ENCODE peak calls at places on chromosome 22, in seven cellular contexts. W, G, A, E, Z, B and U are unnamed samples.

GRCh38 chr22:33054276-33054675 is 3.9 kb downstream of the SYN3 start:
- DNase-seq in Z (no peak), W (no peak), G (no peak), E (no peak), B (no peak), A (no peak), U (no peak)

GRCh38 chr22:25392584-25392983 is 171.9 kb upstream of the GRK3 start:
- DNase-seq in B (no peak), G (no peak), W (no peak), E (no peak), Z (no peak), A (no peak), U (no peak)

GRCh38 chr22:24165673-24166072 is 15.6 kb upstream of the SUSD2 start:
- DNase-seq in A (peak; percentile 34), Z (no peak), E (no peak), W (no peak), B (no peak), G (no peak), U (no peak)

GRCh38 chr22:49413551-49413950 is 414.1 kb downstream of the BRD1 start:
- DNase-seq in W (no peak), A (no peak), E (no peak), Z (no peak), G (no peak), B (no peak), U (no peak)

GRCh38 chr22:20783844-20784723 is 10.2 kb downstream of the SERPIND1 start:
- DNase-seq in W (peak; percentile 51), Z (peak; percentile 16), B (peak; percentile 33), G (peak; percentile 48), E (peak; percentile 38), A (peak; percentile 64), U (no peak)

GRCh38 chr22:27043246-27043645 is 385.9 kb downstream of the MIAT start:
- DNase-seq in B (no peak), A (no peak), W (no peak), Z (no peak), G (no peak), E (no peak), U (no peak)

GRCh38 chr22:50712341-50713007 is 25.5 kb upstream of the ACR start:
- DNase-seq in Z (no peak), B (no peak), E (no peak), G (no peak), A (no peak), W (no peak), U (no peak)

GRCh38 chr22:21796863-21797262 is 61.3 kb upstream of the YPEL1 start:
- DNase-seq in Z (no peak), A (no peak), E (no peak), B (no peak), G (no peak), W (no peak), U (no peak)

GRCh38 chr22:48866906-48867597 is 960.6 kb downstream of the BRD1 start:
- DNase-seq in W (no peak), B (no peak), E (no peak), Z (no peak), G (no peak), A (no peak), U (no peak)

GRCh38 chr22:42868751-42869251 is 11.7 kb upstream of the ARFGAP3 start:
- DNase-seq in A (peak; percentile 75), E (no peak), B (no peak), G (peak; percentile 77), Z (no peak), W (no peak), U (no peak)

GRCh38 chr22:28882545-28882877 is 861 bp upstream of the ZNRF3 start:
- DNase-seq in A (peak; percentile 23), E (no peak), W (peak; percentile 12), Z (no peak), G (no peak), B (no peak), U (no peak)

DNA sequence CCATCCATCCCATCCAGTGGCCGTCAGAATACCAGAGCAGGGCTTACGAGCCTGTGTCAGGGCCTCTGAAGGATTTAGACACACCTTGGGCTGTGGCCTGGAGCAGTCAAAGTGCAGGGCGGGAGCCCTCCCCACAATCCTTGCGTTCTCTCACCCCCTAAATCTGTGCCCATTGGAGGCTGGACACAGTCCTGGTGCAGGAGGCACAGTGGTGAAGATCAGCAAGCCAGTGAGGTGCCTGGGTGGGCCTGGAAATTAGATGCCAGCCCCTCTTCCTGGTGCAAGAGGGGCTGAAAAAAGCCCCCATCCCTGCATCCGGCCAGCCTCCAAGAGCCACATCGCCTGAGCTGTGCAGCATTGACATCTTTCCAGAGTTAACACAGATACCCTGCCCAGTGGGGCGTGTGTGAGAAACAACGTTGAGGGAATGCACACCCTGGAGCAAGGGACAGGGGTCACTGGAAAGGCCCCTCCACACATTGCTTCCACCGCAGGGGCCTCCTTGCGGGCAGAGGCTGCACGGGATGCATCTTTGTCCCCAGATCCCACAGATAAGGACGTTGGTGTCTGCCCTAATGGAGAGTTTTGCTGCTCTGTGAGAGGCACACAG is 1045.9 kb downstream of the TBC1D22A start:
- DNase-seq in E (no peak), A (no peak), W (no peak), B (no peak), G (no peak), Z (no peak), U (no peak)
- TF ChIP-seq CTCF in E (no peak), A (no peak), W (no peak), B (no peak), G (no peak), Z (no peak), U (no peak)

GRCh38 chr22:44333847-44334635 is 21.3 kb upstream of the SHISAL1 start:
- DNase-seq in G (no peak), W (no peak), A (no peak), Z (no peak), E (no peak), B (no peak), U (no peak)

GRCh38 chr22:44335066-44335839 is 22.5 kb upstream of the SHISAL1 start:
- DNase-seq in W (no peak), B (no peak), Z (no peak), G (no peak), E (no peak), A (no peak), U (no peak)

GRCh38 chr22:44336962-44337657 is 24.4 kb upstream of the SHISAL1 start:
- DNase-seq in E (no peak), A (no peak), G (no peak), W (no peak), Z (no peak), B (no peak), U (no peak)

GRCh38 chr22:44337658-44338004 is 24.9 kb upstream of the SHISAL1 start:
- DNase-seq in A (peak; percentile 76), B (no peak), Z (no peak), E (peak; percentile 61), G (peak; percentile 48), W (no peak), U (no peak)

GRCh38 chr22:44335903-44336803 is 23.4 kb upstream of the SHISAL1 start:
- DNase-seq in W (no peak), Z (no peak), E (no peak), G (no peak), A (no peak), B (no peak), U (no peak)
- TF ChIP-seq CTCF in W (no peak), Z (no peak), E (peak; percentile 59), G (no peak), A (no peak), B (no peak), U (no peak)

GRCh38 chr22:31870890-31871289 is 73.4 kb upstream of the YWHAH start:
- DNase-seq in B (no peak), A (peak; percentile 71), Z (no peak), W (no peak), E (no peak), G (no peak), U (no peak)
- TF ChIP-seq CTCF in B (no peak), A (no peak), Z (no peak), W (no peak), E (no peak), G (no peak), U (no peak)

DNA sequence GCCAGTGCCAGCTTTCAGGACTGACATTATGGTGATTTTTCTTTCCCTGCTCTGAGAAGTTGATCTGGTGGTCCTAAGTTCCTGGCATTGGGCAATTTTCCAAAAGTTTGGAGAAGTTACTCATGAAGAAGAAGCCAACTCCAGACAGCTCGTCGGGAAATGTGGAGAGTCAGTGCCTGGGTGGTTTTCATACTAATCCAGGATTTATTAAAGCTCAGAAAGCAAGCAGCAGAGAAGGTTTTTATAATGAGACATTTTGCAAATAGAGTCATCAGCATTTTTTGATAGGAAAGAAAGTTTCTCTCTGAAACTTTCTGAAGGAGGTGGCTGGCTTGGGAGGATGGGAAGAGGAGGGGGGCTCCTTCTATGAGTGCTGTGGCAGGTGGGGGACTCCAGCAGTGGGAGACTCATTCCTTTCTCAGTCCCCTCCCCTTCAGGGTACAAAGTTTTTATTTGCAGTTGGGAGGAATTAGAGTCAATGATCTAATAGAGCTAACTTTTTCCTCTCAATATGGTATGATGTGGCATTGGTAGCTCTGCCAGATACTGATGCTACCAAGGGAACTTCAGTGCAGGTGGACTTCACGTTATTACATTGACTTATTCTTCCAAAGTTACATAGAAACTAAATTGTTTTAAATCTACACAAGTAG is 55.4 kb downstream of the LIF start:
- DNase-seq in Z (no peak), W (no peak), B (no peak), A (peak; percentile 69), E (no peak), G (no peak), U (no peak)
- TF ChIP-seq CTCF in Z (no peak), W (no peak), B (no peak), A (no peak), E (no peak), G (no peak), U (no peak)

GRCh38 chr22:17910561-17911311 is 113.6 kb downstream of the MICAL3 start:
- DNase-seq in Z (no peak), G (peak; percentile 98), E (no peak), A (peak; percentile 90), B (peak; percentile 57), W (peak; percentile 60), U (no peak)
- TF ChIP-seq CTCF in Z (no peak), G (peak; percentile 29), E (no peak), A (peak; percentile 56), B (no peak), W (no peak), U (no peak)

GRCh38 chr22:37130031-37130430 is 19.7 kb downstream of the IL2RB start:
- DNase-seq in B (no peak), E (no peak), G (no peak), W (no peak), A (no peak), Z (no peak), U (no peak)

GRCh38 chr22:37128555-37129281 is 19.2 kb upstream of the TMPRSS6 start:
- DNase-seq in G (no peak), B (no peak), Z (no peak), E (no peak), W (no peak), A (no peak), U (no peak)

GRCh38 chr22:37126383-37126782 is 16.9 kb upstream of the TMPRSS6 start:
- DNase-seq in Z (no peak), E (no peak), A (no peak), B (no peak), W (no peak), G (no peak), U (no peak)

GRCh38 chr22:37127350-37127878 is 17.9 kb upstream of the TMPRSS6 start:
- DNase-seq in Z (no peak), B (no peak), A (no peak), G (no peak), W (no peak), E (no peak), U (no peak)

DNA sequence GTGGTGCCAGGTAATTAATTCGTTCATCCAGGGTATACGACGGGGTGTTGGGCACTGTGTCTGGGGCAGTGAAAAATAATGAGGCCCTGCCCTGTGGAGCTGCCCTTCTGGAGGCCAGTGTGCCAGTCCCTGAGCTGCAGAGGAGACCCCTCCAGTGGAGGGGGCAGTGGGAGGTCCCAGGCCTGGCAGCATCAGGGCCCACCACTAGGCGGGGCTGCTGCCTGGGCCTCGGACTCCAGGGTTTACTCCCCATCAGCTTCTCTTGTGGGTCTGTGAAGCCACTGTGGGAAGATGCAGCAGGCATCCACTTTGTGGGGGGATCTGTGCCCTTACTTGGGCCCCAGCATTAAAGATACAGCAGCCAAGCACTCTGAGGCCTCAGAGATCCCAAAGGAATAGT is 17.4 kb upstream of the TMPRSS6 start:
- DNase-seq in G (no peak), A (no peak), Z (no peak), W (no peak), E (no peak), B (peak; percentile 38), U (no peak)
- TF ChIP-seq CTCF in G (peak; percentile 9), A (peak; percentile 8), Z (peak; percentile 10), W (peak; percentile 33), E (peak; percentile 53), B (peak; percentile 49), U (peak; percentile 33)